ENCODE peak calls at places on chromosomes 2 and 18, in four cellular contexts. S is tibial artery, L is cardiac muscle cell, F is gastrocnemius medialis. M is an unnamed sample.

GRCh38 chr2:201466050-201466660 is 14.6 kb downstream of the STRADB start:
- DNase-seq in F (no peak), L (no peak), S (no peak), M (no peak)

GRCh38 chr18:35193313-35193712 is 47.5 kb upstream of the ZNF397 start:
- DNase-seq in S (no peak), F (no peak), L (no peak), M (no peak)

GRCh38 chr2:16481342-16481741 is 184.3 kb downstream of the CYRIA start:
- DNase-seq in S (no peak), L (no peak), F (no peak), M (no peak)

GRCh38 chr2:223034241-223034933 is 17.6 kb upstream of the KCNE4 start:
- DNase-seq in L (no peak), F (no peak), S (no peak), M (no peak)

GRCh38 chr18:35508030-35508429 is 10.3 kb upstream of the INO80C start:
- DNase-seq in L (no peak), F (no peak), S (no peak), M (peak; percentile 16)

GRCh38 chr2:43412121-43412753 is 183.6 kb downstream of the THADA start:
- DNase-seq in F (no peak), L (no peak), S (no peak), M (no peak)

GRCh38 chr2:119706196-119706595 is 27.2 kb downstream of the TMEM177 start:
- DNase-seq in S (no peak), L (no peak), F (no peak), M (no peak)

GRCh38 chr18:22613788-22614187 is 196.1 kb upstream of the CTAGE1 start:
- DNase-seq in S (no peak), L (no peak), F (no peak), M (no peak)

GRCh38 chr2:27170569-27171337 is 21.9 kb downstream of the TCF23 start:
- DNase-seq in F (peak; percentile 12), L (no peak), S (no peak), M (no peak)

GRCh38 chr2:201807452-201807980 is 1.2 kb downstream of the CDK15 start:
- DNase-seq in S (peak; percentile 61), L (no peak), F (no peak), M (peak; percentile 64)

GRCh38 chr2:148876589-148877402 is 1.8 kb downstream of the KIF5C start:
- DNase-seq in L (peak; percentile 28), S (no peak), F (no peak), M (no peak)

GRCh38 chr18:48459016-48459415 is 49.8 kb upstream of the ZBTB7C start:
- DNase-seq in F (no peak), L (no peak), S (no peak), M (peak; percentile 54)

GRCh38 chr2:142966281-142966680 is 88.8 kb downstream of the KYNU start:
- DNase-seq in L (no peak), F (no peak), S (no peak), M (no peak)

GRCh38 chr18:74337912-74338309 is 22.3 kb downstream of the C18orf63 start:
- DNase-seq in F (no peak), L (no peak), S (no peak), M (no peak)

GRCh38 chr2:171726841-171727460 is 39.7 kb downstream of the DYNC1I2 start:
- DNase-seq in L (no peak), S (no peak), F (no peak), M (no peak)

GRCh38 chr2:171729952-171730317 is 42.7 kb downstream of the DYNC1I2 start:
- DNase-seq in S (no peak), L (no peak), F (no peak), M (no peak)

GRCh38 chr2:171723724-171724683 is 36.7 kb downstream of the DYNC1I2 start:
- DNase-seq in S (no peak), F (no peak), L (peak; percentile 2), M (no peak)

GRCh38 chr2:171728989-171729951 is 42.0 kb downstream of the DYNC1I2 start:
- DNase-seq in F (no peak), S (no peak), L (no peak), M (no peak)
- TF ChIP-seq CTCF in F (no peak), S (no peak), L (no peak), M (no peak)

GRCh38 chr2:186256540-186256939 is 229.5 kb upstream of the ZC3H15 start:
- DNase-seq in L (peak; percentile 45), S (no peak), F (no peak), M (no peak)
- H3K36me3 ChIP-seq in L (no peaks in the 10 kb centered on the region), S (no peaks in the 10 kb centered on the region), F (no peaks in the 10 kb centered on the region), M (no peaks in the 10 kb centered on the region)

GRCh38 chr18:69636529-69637301 is 236.0 kb downstream of the DOK6 start:
- DNase-seq in S (no peak), F (no peak), L (no peak), M (no peak)
- TF ChIP-seq CTCF in S (no peak), F (no peak), L (peak; percentile 33), M (peak; percentile 52)

DNA sequence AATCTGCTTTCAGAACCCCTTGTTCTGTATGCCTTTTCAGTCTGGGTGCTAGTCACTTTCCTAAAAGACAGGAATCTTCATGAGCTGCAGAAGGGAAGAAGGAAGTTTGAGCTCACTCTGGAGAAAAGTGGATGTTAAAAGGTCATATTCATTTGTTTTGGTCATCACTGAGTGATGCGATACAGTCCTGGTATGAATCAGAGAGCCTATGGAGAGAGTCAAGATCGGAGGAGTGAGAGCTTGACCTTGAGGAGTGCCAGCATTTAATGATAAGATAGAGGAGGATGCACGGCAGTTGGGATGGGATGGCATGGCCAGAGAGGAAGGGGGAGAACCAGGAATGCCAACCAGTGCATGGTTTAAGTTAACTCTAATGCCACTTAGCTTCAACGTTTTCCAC is 19.6 kb downstream of the USP39 start:
- DNase-seq in S (no peak), L (no peak), F (no peak), M (no peak)
- H3K36me3 ChIP-seq in S (peaks cover 70% of the 10 kb centered on the region), L (peaks cover 63% of the 10 kb centered on the region), F (peaks cover 3% of the 10 kb centered on the region), M (peaks cover 94% of the 10 kb centered on the region)

GRCh38 chr18:66461344-66461743 is 142.5 kb downstream of the CDH19 start:
- DNase-seq in F (no peak), S (no peak), L (no peak), M (no peak)
- TF ChIP-seq CTCF in F (no peak), S (no peak), L (no peak), M (no peak)

GRCh38 chr18:79712206-79712857 is 32.7 kb downstream of the CTDP1 start:
- DNase-seq in S (no peak), F (no peak), L (no peak), M (no peak)
- H3K36me3 ChIP-seq in S (peaks cover 45% of the 10 kb centered on the region), F (no peaks in the 10 kb centered on the region), L (peaks cover 6% of the 10 kb centered on the region), M (peaks cover 55% of the 10 kb centered on the region)

GRCh38 chr2:10029875-10030223 is 13.5 kb upstream of the KLF11 start:
- DNase-seq in F (no peak), S (no peak), L (no peak), M (no peak)

GRCh38 chr2:10028988-10029874 is 14.1 kb upstream of the KLF11 start:
- DNase-seq in F (peak; percentile 39), L (peak; percentile 55), S (peak; percentile 71), M (peak; percentile 85)

GRCh38 chr2:10027931-10028330 is 15.4 kb upstream of the KLF11 start:
- DNase-seq in F (no peak), S (no peak), L (no peak), M (no peak)

GRCh38 chr2:10026940-10027569 is 16.3 kb upstream of the KLF11 start:
- DNase-seq in L (no peak), F (no peak), S (no peak), M (no peak)

DNA sequence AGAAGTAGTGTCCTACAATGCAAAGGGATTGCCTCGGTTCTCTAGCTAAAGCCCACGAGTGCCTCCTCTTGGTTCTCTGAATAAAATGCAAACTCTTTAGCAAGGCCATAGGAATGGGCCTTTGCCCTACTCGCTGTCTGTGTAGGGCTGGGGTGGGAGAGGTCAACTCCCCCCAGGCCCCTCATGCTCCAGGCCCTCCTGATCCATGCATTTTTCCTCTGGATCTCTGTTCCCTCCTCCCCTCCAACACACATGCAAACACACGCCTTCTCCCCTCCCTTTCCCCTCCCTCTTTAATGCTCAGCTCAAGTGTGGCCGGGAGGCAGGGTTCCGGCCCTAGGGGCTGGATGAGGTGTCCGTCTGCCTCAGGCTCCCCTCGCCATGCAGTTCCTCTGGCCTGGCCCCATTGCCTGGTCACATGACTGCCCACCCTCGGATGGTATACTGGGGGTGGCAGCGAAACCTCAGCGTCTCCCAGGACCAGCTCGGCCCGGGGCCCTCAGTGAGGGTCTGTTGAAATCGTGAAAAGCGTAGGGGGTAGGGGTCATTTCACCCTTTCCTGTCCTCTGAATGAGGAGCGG is 14.9 kb upstream of the KLF11 start:
- DNase-seq in L (no peak), S (no peak), F (no peak), M (no peak)
- TF ChIP-seq CTCF in L (peak; percentile 7), S (no peak), F (no peak), M (no peak)